ENCODE peak calls at places on chromosomes 1 and 21, in eight cellular contexts. R, F, I, A, E, P, V and C are unnamed samples.

GRCh38 chr1:38728176-38728908 is 131.2 kb downstream of the RRAGC start:
- DNase-seq in P (peak), E (no peak), R (peak), I (no peak), V (peak), F (peak), A (no peak), C (peak)

GRCh38 chr21:31804008-31804394 is 68.8 kb upstream of the HUNK start:
- DNase-seq in E (no peak), P (no peak), V (no peak), F (no peak), I (no peak), A (no peak), R (no peak), C (no peak)

GRCh38 chr1:160521554-160521953 is 1.5 kb downstream of the SLAMF6 start:
- DNase-seq in F (no peak), V (no peak), R (no peak), A (no peak), E (no peak), I (no peak), P (no peak), C (no peak)

GRCh38 chr1:75901371-75901770 is 30.8 kb downstream of the ASB17 start:
- DNase-seq in P (no peak), V (no peak), E (no peak), A (no peak), R (no peak), F (no peak), I (no peak), C (no peak)

GRCh38 chr1:68047659-68048026 is 2.8 kb downstream of the DIRAS3 start:
- DNase-seq in E (no peak), F (no peak), V (no peak), P (no peak), I (no peak), A (no peak), R (no peak), C (no peak)

GRCh38 chr1:201877877-201878339 is 10.8 kb upstream of the SHISA4 start:
- DNase-seq in V (no peak), A (peak), I (no peak), P (peak), E (no peak), F (no peak), R (no peak), C (no peak)

GRCh38 chr1:217910791-217911320 is 279.7 kb downstream of the SPATA17 start:
- DNase-seq in P (no peak), F (no peak), A (no peak), E (no peak), V (no peak), I (no peak), R (no peak), C (no peak)

GRCh38 chr1:12516741-12517140 is 101.3 kb downstream of the DHRS3 start:
- DNase-seq in E (no peak), R (peak), V (no peak), A (no peak), P (no peak), I (no peak), F (no peak), C (no peak)

GRCh38 chr21:45381865-45382697 is 22.9 kb upstream of the COL18A1 start:
- DNase-seq in F (peak), E (no peak), I (no peak), P (no peak), A (no peak), V (no peak), R (peak), C (no peak)

GRCh38 chr1:20530261-20530660 is 22.1 kb upstream of the FAM43B start:
- DNase-seq in V (no peak), E (no peak), A (no peak), P (no peak), R (no peak), F (no peak), I (no peak), C (no peak)
- H3K4me3 ChIP-seq in V (no peak), E (no peak), A (no peak), P (no peak), R (no peak), F (no peak), I (no peak), C (no peak)

GRCh38 chr1:84504580-84505021 is 1.6 kb upstream of the SPATA1 start:
- DNase-seq in R (no peak), V (no peak), A (no peak), E (no peak), P (peak), F (no peak), I (no peak), C (peak)
- TF ChIP-seq CTCF in R (no peak), V (no peak), A (no peak), E (no peak), P (peak), F (no peak), I (no peak), C (no peak)

GRCh38 chr1:193418745-193419058 is 232.3 kb upstream of the B3GALT2 start:
- DNase-seq in E (no peak), F (no peak), A (no peak), P (no peak), V (no peak), R (no peak), I (no peak), C (no peak)

GRCh38 chr1:193421487-193421886 is 235.1 kb upstream of the B3GALT2 start:
- DNase-seq in V (no peak), I (no peak), A (no peak), R (no peak), P (no peak), F (no peak), E (no peak), C (no peak)

GRCh38 chr1:193417420-193417819 is 231.0 kb upstream of the B3GALT2 start:
- DNase-seq in E (no peak), P (peak), R (no peak), F (no peak), I (no peak), A (no peak), V (no peak), C (no peak)

GRCh38 chr1:193416226-193416625 is 229.8 kb upstream of the B3GALT2 start:
- DNase-seq in R (no peak), I (no peak), V (no peak), P (no peak), A (no peak), F (no peak), E (no peak), C (no peak)

GRCh38 chr1:193417945-193418744 is 231.7 kb upstream of the B3GALT2 start:
- DNase-seq in P (peak), R (no peak), I (no peak), V (no peak), A (no peak), E (no peak), F (no peak), C (no peak)
- H3K4me3 ChIP-seq in P (peak), R (peak), I (peak), V (peak), A (peak), E (no peak), F (peak), C (peak)

GRCh38 chr1:87600848-87601247 is 272.2 kb downstream of the LMO4 start:
- DNase-seq in A (no peak), P (no peak), E (no peak), I (no peak), F (no peak), R (no peak), V (no peak), C (no peak)

GRCh38 chr1:87600070-87600469 is 271.4 kb downstream of the LMO4 start:
- DNase-seq in F (no peak), V (no peak), P (no peak), R (no peak), A (no peak), I (no peak), E (no peak), C (no peak)

GRCh38 chr1:87594736-87595383 is 266.2 kb downstream of the LMO4 start:
- DNase-seq in R (no peak), P (no peak), A (no peak), E (no peak), F (no peak), I (no peak), V (no peak), C (no peak)

GRCh38 chr1:87595384-87595781 is 266.7 kb downstream of the LMO4 start:
- DNase-seq in V (no peak), A (no peak), E (no peak), I (no peak), R (no peak), F (no peak), P (no peak), C (no peak)

DNA sequence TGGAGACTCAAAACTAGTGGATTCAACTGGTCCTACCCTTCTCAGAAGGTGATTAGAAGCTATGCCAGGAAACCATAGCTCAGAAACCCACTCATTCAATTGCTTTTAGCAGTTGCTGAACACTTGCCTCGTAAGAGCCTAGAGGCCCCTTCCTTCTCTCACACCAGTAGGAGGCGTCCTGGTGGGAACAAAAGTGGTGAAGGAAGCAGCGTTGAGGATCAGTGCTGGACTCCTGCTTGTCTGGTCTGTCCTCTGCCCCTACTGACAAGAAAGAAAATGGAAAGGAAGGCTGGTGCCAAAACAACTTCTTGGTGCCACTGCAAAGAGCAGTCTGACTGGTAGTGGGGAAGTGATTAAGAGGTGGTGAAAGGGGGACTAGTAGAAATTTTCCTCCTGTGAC is 269.7 kb downstream of the LMO4 start:
- DNase-seq in A (no peak), P (no peak), R (no peak), F (no peak), E (no peak), V (no peak), I (no peak), C (no peak)
- TF ChIP-seq CTCF in A (no peak), P (no peak), R (no peak), F (no peak), E (peak), V (no peak), I (no peak), C (no peak)

DNA sequence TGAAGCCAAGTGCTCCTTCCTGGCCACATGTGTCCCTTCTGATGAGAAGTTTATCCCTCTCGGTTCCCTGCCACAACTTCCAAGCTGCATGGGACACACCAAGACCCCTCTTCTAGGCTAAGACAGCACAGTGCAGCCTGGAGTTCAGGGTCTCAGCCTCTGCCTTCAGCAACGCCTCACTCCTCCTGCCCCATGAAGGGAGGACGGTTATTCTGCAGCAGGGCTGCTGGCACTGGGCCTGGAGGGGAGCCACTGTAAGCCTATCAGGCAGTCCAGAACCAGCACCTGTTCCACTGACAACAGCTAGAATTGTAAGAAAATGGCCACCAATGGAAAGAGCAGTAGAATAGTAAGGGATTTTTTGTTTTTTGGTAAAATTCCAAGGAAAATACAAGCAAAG is 72.3 kb downstream of the GALNT2 start:
- DNase-seq in P (no peak), R (no peak), E (no peak), V (no peak), F (no peak), A (no peak), I (no peak), C (no peak)
- H3K4me3 ChIP-seq in P (no peak), R (no peak), E (no peak), V (no peak), F (no peak), A (no peak), I (no peak), C (no peak)

DNA sequence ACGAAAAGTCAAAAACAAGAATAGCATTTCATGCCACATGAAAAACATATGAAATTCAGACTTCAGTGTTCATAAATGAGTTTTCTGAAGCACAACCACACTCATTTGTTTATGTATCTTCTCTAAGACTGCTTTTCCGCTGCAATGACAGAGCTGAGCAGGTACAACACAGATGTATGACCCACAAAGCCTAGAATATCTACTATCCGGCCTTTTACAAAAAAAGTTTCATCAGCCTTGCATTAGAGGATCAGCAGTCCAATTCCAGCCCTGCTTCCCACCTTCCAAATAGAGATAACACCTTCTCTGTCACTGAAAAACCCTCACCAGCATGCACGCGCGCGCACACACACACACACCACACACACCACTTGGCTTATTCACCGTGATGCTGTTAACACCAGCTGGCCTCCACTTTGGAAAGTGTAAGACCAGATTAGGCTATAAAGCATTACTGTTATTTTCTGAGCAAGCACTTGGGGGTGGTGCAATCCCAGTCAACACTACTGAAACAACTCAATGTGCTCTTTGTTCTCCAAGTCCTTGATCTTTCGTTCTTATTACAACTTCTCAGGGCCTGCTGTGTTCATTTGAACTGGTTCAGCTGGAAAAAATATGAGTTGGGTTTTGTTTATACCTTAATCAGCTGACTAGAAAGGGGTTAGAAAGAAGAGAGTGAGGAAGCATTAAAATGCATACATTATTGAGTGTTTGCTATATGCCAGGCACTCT is 90.0 kb downstream of the GLUL start:
- DNase-seq in A (peak), I (no peak), F (peak), E (no peak), R (peak), V (peak), P (peak), C (peak)
- TF ChIP-seq CTCF in A (no peak), I (no peak), F (no peak), E (no peak), R (no peak), V (peak), P (no peak), C (peak)

GRCh38 chr1:27361044-27361402 is 5.7 kb downstream of the MAP3K6 start:
- DNase-seq in V (no peak), I (no peak), P (no peak), A (no peak), E (no peak), R (no peak), F (no peak), C (no peak)

GRCh38 chr1:27360159-27361043 is 6.4 kb downstream of the MAP3K6 start:
- DNase-seq in I (no peak), R (no peak), E (peak), A (no peak), P (no peak), F (no peak), V (no peak), C (no peak)

GRCh38 chr1:27358928-27359313 is 7.8 kb downstream of the MAP3K6 start:
- DNase-seq in P (no peak), R (no peak), A (no peak), E (no peak), V (no peak), I (no peak), F (no peak), C (no peak)

GRCh38 chr1:27358038-27358927 is 8.5 kb downstream of the MAP3K6 start:
- DNase-seq in V (no peak), P (no peak), R (no peak), A (no peak), I (no peak), F (no peak), E (no peak), C (no peak)

DNA sequence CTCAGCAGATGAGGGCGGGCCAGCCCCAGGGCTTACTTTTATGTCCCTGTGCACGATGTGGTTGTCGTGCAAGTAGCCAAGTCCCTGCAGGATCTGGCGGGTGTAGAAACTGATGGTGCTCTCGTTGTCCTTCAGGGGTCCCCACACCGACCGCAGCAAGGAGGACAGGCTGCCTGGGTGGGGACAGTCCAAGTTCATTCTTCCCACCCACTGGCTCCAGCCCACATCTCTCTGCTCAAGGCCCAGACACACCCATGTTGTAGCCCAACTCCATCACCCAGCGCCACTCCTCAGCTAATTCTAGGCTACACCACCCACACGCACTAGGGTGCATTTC is 7.0 kb downstream of the MAP3K6 start:
- DNase-seq in A (no peak), P (no peak), I (no peak), E (no peak), V (no peak), R (no peak), F (no peak), C (no peak)
- H3K4me3 ChIP-seq in A (no peak), P (no peak), I (no peak), E (peak), V (no peak), R (no peak), F (peak), C (no peak)

GRCh38 chr1:228691926-228692325 is 43.4 kb upstream of the RHOU start:
- DNase-seq in V (peak), I (no peak), A (peak), E (no peak), F (no peak), P (peak), R (no peak), C (no peak)
- TF ChIP-seq CTCF in V (peak), I (peak), A (no peak), E (peak), F (peak), P (no peak), R (peak), C (peak)